ENCODE peak calls at places on chromosomes 3 and 15, in eight cellular contexts. L is hepatocyte, Q is HepG2, P is HCT116, N is K562, D is neural progenitor cell, M is PC-9, A is H1. W is an unnamed sample.

GRCh38 chr3:197354195-197355059 is 56.0 kb upstream of the DLG1 start:
- DNase-seq in L (peak), Q (no peak), P (no peak), N (no peak), D (peak), M (no peak), A (no peak), W (no peak)

GRCh38 chr3:22960326-22960984 is 242.7 kb upstream of the UBE2E2 start:
- DNase-seq in L (peak), Q (peak), P (peak), N (no peak), D (peak), M (peak), A (no peak), W (no peak)

GRCh38 chr3:187641319-187641976 is 28.7 kb downstream of the SST start:
- DNase-seq in L (no peak), Q (no peak), P (no peak), N (no peak), D (no peak), M (no peak), A (no peak), W (no peak)

GRCh38 chr15:69531302-69532027 is 78.8 kb downstream of the RPLP1 start:
- DNase-seq in L (no peak), Q (no peak), P (no peak), N (no peak), D (peak), M (no peak), A (peak), W (no peak)

GRCh38 chr3:14117468-14118399 is 6.9 kb downstream of the CHCHD4 start:
- DNase-seq in L (no peak), Q (no peak), P (no peak), N (no peak), D (no peak), M (no peak), A (no peak), W (no peak)

GRCh38 chr3:138942861-138943623 is 3.9 kb downstream of the FOXL2 start:
- DNase-seq in L (no peak), Q (no peak), P (no peak), N (peak), D (peak), M (no peak), A (no peak), W (no peak)

GRCh38 chr3:52065264-52065756 is 8.9 kb upstream of the DUSP7 start:
- DNase-seq in L (no peak), Q (no peak), P (no peak), N (no peak), D (no peak), M (no peak), A (no peak), W (no peak)

GRCh38 chr15:91926871-91927270 is 73.4 kb downstream of the SLCO3A1 start:
- DNase-seq in L (no peak), Q (no peak), P (no peak), N (no peak), D (no peak), M (no peak), A (no peak), W (no peak)

GRCh38 chr15:56757884-56758283 is 24.6 kb upstream of the ZNF280D start:
- DNase-seq in L (no peak), Q (no peak), P (no peak), N (no peak), D (no peak), M (no peak), A (no peak), W (no peak)

GRCh38 chr3:13110678-13111116 is 37.5 kb upstream of the IQSEC1 start:
- DNase-seq in L (peak), Q (no peak), P (no peak), N (no peak), D (peak), M (peak), A (no peak), W (peak)

GRCh38 chr15:50865515-50866370 is 42.7 kb upstream of the AP4E1 start:
- DNase-seq in L (no peak), Q (no peak), P (no peak), N (no peak), D (no peak), M (no peak), A (no peak), W (no peak)

GRCh38 chr3:8386221-8386620 is 115.4 kb upstream of the LMCD1 start:
- DNase-seq in L (no peak), Q (no peak), P (no peak), N (no peak), D (no peak), M (no peak), A (no peak), W (no peak)

GRCh38 chr3:142863010-142863787 is 25.7 kb downstream of the PCOLCE2 start:
- DNase-seq in L (no peak), Q (no peak), P (no peak), N (no peak), D (peak), M (peak), A (no peak), W (no peak)

GRCh38 chr3:133892546-133893231 is 3.0 kb downstream of the RAB6B start:
- DNase-seq in L (no peak), Q (no peak), P (no peak), N (no peak), D (no peak), M (no peak), A (peak), W (no peak)

GRCh38 chr3:133895208-133896001 is at the start of gene RAB6B:
- DNase-seq in L (peak), Q (no peak), P (no peak), N (peak), D (peak), M (no peak), A (peak), W (no peak)

GRCh38 chr3:133896002-133896761 is 500 bp upstream of the RAB6B start:
- DNase-seq in L (peak), Q (no peak), P (no peak), N (no peak), D (peak), M (no peak), A (no peak), W (no peak)

GRCh38 chr3:133893683-133894333 is 1.9 kb downstream of the RAB6B start:
- DNase-seq in L (no peak), Q (no peak), P (no peak), N (no peak), D (no peak), M (no peak), A (peak), W (no peak)

GRCh38 chr3:133894334-133895207 is 1.1 kb downstream of the RAB6B start:
- DNase-seq in L (peak), Q (no peak), P (no peak), N (peak), D (peak), M (no peak), A (peak), W (no peak)
- TF ChIP-seq EZH2 in L (no peak), Q (no peak), P (no peak), N (no peak), D (no peak), M (no peak), A (peak), W (peak)

GRCh38 chr3:73784647-73785420 is 160.1 kb upstream of the PDZRN3 start:
- DNase-seq in L (no peak), Q (no peak), P (no peak), N (no peak), D (no peak), M (no peak), A (no peak), W (no peak)

GRCh38 chr3:73786346-73786807 is 161.6 kb upstream of the PDZRN3 start:
- DNase-seq in L (peak), Q (no peak), P (no peak), N (no peak), D (no peak), M (no peak), A (no peak), W (peak)

GRCh38 chr3:73783811-73784210 is 159.1 kb upstream of the PDZRN3 start:
- DNase-seq in L (no peak), Q (no peak), P (no peak), N (no peak), D (no peak), M (no peak), A (no peak), W (no peak)

GRCh38 chr3:73781536-73781935 is 156.8 kb upstream of the PDZRN3 start:
- DNase-seq in L (no peak), Q (no peak), P (no peak), N (no peak), D (no peak), M (no peak), A (no peak), W (no peak)
- H3K4me2 ChIP-seq in L (peak), Q (no peak), P (no peak), N (no peak), D (no peak), M (no peak), A (no peak), W (no peak)

GRCh38 chr3:10023587-10024310 is 2.5 kb upstream of the FANCD2 start:
- DNase-seq in L (peak), Q (no peak), P (no peak), N (peak), D (no peak), M (peak), A (no peak), W (peak)
- H3K27ac ChIP-seq in L (peak), Q (no peak), P (no peak), N (no peak), D (no peak), M (peak), A (no peak), W (peak)

GRCh38 chr15:52790166-52790708 is at the start of gene ONECUT1:
- DNase-seq in L (peak), Q (peak), P (no peak), N (peak), D (peak), M (no peak), A (peak), W (no peak)
- TF ChIP-seq EZH2 in L (no peak), Q (no peak), P (no peak), N (no peak), D (peak), M (no peak), A (no peak), W (no peak)

GRCh38 chr3:152293607-152294006 is 24.9 kb downstream of the MBNL1 start:
- DNase-seq in L (no peak), Q (no peak), P (no peak), N (no peak), D (no peak), M (no peak), A (no peak), W (no peak)

GRCh38 chr3:152291649-152292066 is 22.9 kb downstream of the MBNL1 start:
- DNase-seq in L (no peak), Q (no peak), P (no peak), N (no peak), D (no peak), M (no peak), A (no peak), W (no peak)

GRCh38 chr3:152290374-152290773 is 21.6 kb downstream of the MBNL1 start:
- DNase-seq in L (no peak), Q (no peak), P (no peak), N (no peak), D (no peak), M (no peak), A (no peak), W (no peak)

GRCh38 chr3:152291238-152291637 is 22.5 kb downstream of the MBNL1 start:
- DNase-seq in L (no peak), Q (no peak), P (no peak), N (no peak), D (no peak), M (no peak), A (no peak), W (no peak)

DNA sequence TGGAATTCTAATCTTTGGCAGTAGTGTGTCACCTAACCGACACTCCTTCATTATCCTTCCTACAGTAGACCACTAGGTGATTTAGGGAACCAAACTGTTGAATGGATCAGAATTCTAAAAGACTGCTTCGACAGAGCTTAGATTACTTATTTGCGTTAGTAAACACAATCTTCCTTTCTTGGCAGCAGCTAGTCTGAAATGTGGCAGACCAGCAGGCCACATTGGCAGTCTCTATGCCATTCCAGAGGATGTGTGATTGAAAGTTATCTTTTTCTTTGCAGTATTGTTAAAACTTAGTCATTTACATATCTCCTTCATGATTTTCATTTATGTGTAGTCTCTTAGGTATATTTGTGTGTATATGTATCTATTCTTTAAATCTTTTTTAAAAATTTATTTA is 23.6 kb downstream of the MBNL1 start:
- DNase-seq in L (no peak), Q (no peak), P (no peak), N (no peak), D (no peak), M (no peak), A (no peak), W (no peak)
- H3K4me2 ChIP-seq in L (no peak), Q (no peak), P (no peak), N (no peak), D (no peak), M (no peak), A (no peak), W (no peak)

DNA sequence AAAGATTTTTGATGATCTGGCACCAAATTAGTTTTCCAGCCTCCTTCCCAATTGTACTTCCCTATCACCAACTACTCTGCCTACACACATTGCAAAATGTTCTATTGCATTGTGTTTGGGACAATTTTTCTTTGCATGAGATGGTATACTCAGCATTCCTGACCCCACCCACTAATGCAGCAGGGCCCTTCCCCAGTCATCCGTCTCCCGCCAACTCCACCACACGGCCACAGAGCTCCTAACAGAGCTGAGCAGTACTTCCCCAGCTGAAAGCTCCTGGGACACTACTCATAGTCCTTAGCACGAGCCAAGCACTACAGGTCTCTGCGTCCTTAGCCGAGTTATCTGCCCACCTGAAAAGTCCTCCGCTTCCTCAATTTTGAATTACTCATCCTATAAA is 34.2 kb downstream of the TXNRD3 start:
- DNase-seq in L (no peak), Q (no peak), P (no peak), N (no peak), D (no peak), M (no peak), A (no peak), W (no peak)
- H3K27ac ChIP-seq in L (no peak), Q (no peak), P (no peak), N (no peak), D (no peak), M (no peak), A (no peak), W (no peak)

GRCh38 chr3:9499455-9500107 is 54.0 kb downstream of the LHFPL4 start:
- DNase-seq in L (no peak), Q (no peak), P (no peak), N (peak), D (peak), M (no peak), A (peak), W (no peak)

GRCh38 chr3:9501226-9501625 is 52.4 kb downstream of the LHFPL4 start:
- DNase-seq in L (no peak), Q (no peak), P (no peak), N (no peak), D (no peak), M (no peak), A (no peak), W (no peak)

GRCh38 chr3:9497821-9498565 is 55.6 kb downstream of the LHFPL4 start:
- DNase-seq in L (no peak), Q (no peak), P (peak), N (no peak), D (no peak), M (peak), A (no peak), W (peak)

GRCh38 chr3:9498781-9499180 is 54.8 kb downstream of the LHFPL4 start:
- DNase-seq in L (no peak), Q (no peak), P (no peak), N (no peak), D (no peak), M (no peak), A (no peak), W (no peak)

DNA sequence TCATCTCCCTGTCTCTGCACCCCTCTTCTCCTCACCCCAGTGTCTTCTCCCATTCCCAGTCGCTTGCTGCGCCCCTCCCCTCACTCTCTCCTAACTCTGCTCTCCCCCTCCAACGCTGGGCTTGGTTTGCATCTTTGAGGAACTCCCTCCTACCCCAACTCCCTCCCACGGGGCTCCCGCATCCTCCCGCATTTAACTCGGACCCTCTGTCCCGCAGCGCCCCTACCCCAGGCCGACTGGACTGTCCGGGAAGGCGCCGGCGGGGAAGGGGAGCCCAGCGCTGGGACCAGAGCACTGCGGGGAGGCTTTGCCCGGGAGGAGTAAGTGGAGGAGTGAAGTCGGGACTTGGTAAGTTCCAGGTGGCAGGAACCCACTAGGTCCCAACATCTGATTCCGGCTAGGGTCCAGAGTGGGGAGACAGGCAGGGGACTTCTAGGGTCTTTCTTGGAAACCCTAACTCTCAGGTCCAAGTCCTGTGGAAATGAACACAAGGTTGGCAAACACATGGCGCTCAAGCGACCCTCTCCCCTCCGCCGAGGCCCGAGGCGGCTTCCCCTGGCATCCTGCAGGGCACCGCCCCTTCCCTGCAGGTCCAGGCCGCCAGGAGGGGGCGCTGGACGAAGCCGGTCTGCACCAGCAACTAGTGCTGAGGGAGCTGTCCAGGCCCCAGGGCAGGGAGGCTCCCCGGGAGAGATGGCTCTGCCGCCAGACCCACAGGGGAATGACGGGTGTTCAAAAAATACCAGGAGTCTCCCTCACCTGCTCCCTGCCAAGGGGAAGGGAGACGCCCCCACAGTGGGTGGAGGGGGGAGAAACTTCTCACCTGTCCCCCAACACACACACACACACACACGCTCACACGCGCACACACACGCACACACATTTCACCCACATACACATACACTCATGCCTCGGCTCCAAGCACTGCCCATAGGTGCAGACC is 53.2 kb downstream of the LHFPL4 start:
- DNase-seq in L (peak), Q (peak), P (peak), N (peak), D (peak), M (no peak), A (peak), W (peak)
- TF ChIP-seq EZH2 in L (peak), Q (no peak), P (no peak), N (no peak), D (peak), M (no peak), A (no peak), W (no peak)

GRCh38 chr3:147413712-147414325 is 4.7 kb downstream of the ZIC1 start:
- DNase-seq in L (no peak), Q (no peak), P (no peak), N (no peak), D (peak), M (no peak), A (peak), W (no peak)
- H3K4me2 ChIP-seq in L (peak), Q (no peak), P (no peak), N (no peak), D (peak), M (no peak), A (peak), W (peak)